ENCODE peak calls at places on chromosome 4, in four cellular contexts. One of them, this sample, is unnamed.

GRCh38 chr4:185256444-185256843 is 47.0 kb downstream of the SNX25 start:
- DNase-seq in HCT116: peak; percentile 12
- DNase-seq in H1: no peak
- DNase-seq in GM12878: no peak
- DNase-seq in this sample: no peak

GRCh38 chr4:22190855-22191254 is 242.3 kb upstream of the KCNIP4 start:
- DNase-seq in HCT116: no peak
- DNase-seq in H1: no peak
- DNase-seq in GM12878: no peak
- DNase-seq in this sample: no peak

GRCh38 chr4:142850478-142850877 is 4.4 kb upstream of the INPP4B start:
- DNase-seq in HCT116: peak; percentile 18
- DNase-seq in H1: no peak
- DNase-seq in GM12878: no peak
- DNase-seq in this sample: no peak

GRCh38 chr4:176387571-176387970 is 67.8 kb downstream of the SPCS3 start:
- DNase-seq in HCT116: no peak
- DNase-seq in H1: no peak
- DNase-seq in GM12878: no peak
- DNase-seq in this sample: no peak

GRCh38 chr4:8147231-8147970 is 11.2 kb downstream of the ABLIM2 start:
- DNase-seq in HCT116: no peak
- DNase-seq in H1: no peak
- DNase-seq in GM12878: no peak
- DNase-seq in this sample: no peak

GRCh38 chr4:164800786-164801185 is 46.9 kb downstream of the SMIM31 start:
- DNase-seq in HCT116: no peak
- DNase-seq in H1: no peak
- DNase-seq in GM12878: no peak
- DNase-seq in this sample: no peak

GRCh38 chr4:166315721-166316467 is 442.9 kb downstream of the TLL1 start:
- DNase-seq in HCT116: no peak
- DNase-seq in H1: no peak
- DNase-seq in GM12878: no peak
- DNase-seq in this sample: no peak

GRCh38 chr4:156971623-156972369 is at the start of gene PDGFC:
- DNase-seq in HCT116: no peak
- DNase-seq in H1: no peak
- DNase-seq in GM12878: no peak
- DNase-seq in this sample: peak; percentile 8

GRCh38 chr4:16710198-16710597 is 188.2 kb downstream of the LDB2 start:
- DNase-seq in HCT116: no peak
- DNase-seq in H1: no peak
- DNase-seq in GM12878: no peak
- DNase-seq in this sample: no peak

GRCh38 chr4:141995051-141995450 is 358.7 kb downstream of the IL15 start:
- DNase-seq in HCT116: no peak
- DNase-seq in H1: no peak
- DNase-seq in GM12878: no peak
- DNase-seq in this sample: no peak

GRCh38 chr4:145808021-145808650 is 128.2 kb downstream of the C4orf51 start:
- DNase-seq in HCT116: peak; percentile 96
- DNase-seq in H1: peak; percentile 39
- DNase-seq in GM12878: peak; percentile 86
- DNase-seq in this sample: peak; percentile 34

GRCh38 chr4:173509031-173510001 is 20.7 kb downstream of the HAND2 start:
- DNase-seq in HCT116: no peak
- DNase-seq in H1: no peak
- DNase-seq in GM12878: no peak
- DNase-seq in this sample: no peak

GRCh38 chr4:113586072-113586471 is 175.5 kb downstream of the CAMK2D start:
- DNase-seq in HCT116: no peak
- DNase-seq in H1: no peak
- DNase-seq in GM12878: no peak
- DNase-seq in this sample: no peak

GRCh38 chr4:181855307-181855706 is 387.9 kb upstream of the TENM3 start:
- DNase-seq in HCT116: no peak
- DNase-seq in H1: no peak
- DNase-seq in GM12878: no peak
- DNase-seq in this sample: no peak

GRCh38 chr4:3201718-3202702 is 46.9 kb upstream of the MSANTD1 start:
- DNase-seq in HCT116: no peak
- DNase-seq in H1: no peak
- DNase-seq in GM12878: peak; percentile 38
- DNase-seq in this sample: no peak

GRCh38 chr4:140163029-140163810 is 9.2 kb upstream of the MAML3 start:
- DNase-seq in HCT116: no peak
- DNase-seq in H1: no peak
- DNase-seq in GM12878: no peak
- DNase-seq in this sample: no peak

GRCh38 chr4:117447925-117448324 is 362.5 kb upstream of the TRAM1L1 start:
- DNase-seq in HCT116: no peak
- DNase-seq in H1: peak; percentile 17
- DNase-seq in GM12878: no peak
- DNase-seq in this sample: no peak

GRCh38 chr4:11497972-11498371 is 69.3 kb upstream of the HS3ST1 start:
- DNase-seq in HCT116: peak; percentile 88
- DNase-seq in H1: no peak
- DNase-seq in GM12878: no peak
- DNase-seq in this sample: no peak

GRCh38 chr4:148575577-148575976 is 133.4 kb upstream of the NR3C2 start:
- DNase-seq in HCT116: no peak
- DNase-seq in H1: no peak
- DNase-seq in GM12878: no peak
- DNase-seq in this sample: no peak

GRCh38 chr4:148573284-148573683 is 131.1 kb upstream of the NR3C2 start:
- DNase-seq in HCT116: no peak
- DNase-seq in H1: no peak
- DNase-seq in GM12878: no peak
- DNase-seq in this sample: no peak

GRCh38 chr4:148574941-148575340 is 132.7 kb upstream of the NR3C2 start:
- DNase-seq in HCT116: no peak
- DNase-seq in H1: no peak
- DNase-seq in GM12878: no peak
- DNase-seq in this sample: no peak

GRCh38 chr4:148574066-148574465 is 131.9 kb upstream of the NR3C2 start:
- DNase-seq in HCT116: no peak
- DNase-seq in H1: no peak
- DNase-seq in GM12878: no peak
- DNase-seq in this sample: no peak

DNA sequence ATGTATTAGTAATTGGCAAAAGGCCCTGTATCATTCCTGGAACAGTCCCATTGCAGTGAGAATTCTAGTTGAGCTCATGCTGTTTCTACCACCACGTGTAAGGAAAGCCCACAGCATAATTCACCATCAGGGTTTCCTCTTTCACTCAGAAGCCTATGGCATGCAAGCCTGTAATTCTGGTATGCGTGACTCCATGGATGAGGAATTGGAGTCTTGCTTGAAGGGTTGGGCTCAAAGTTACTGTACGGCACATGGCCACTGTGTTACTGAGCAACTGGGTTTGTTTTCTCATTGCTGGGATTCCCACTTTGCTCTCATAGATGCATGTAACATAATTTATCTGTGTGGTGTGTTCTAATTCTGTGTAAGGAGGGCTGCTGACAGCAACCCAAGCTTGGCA is 132.3 kb upstream of the NR3C2 start:
- DNase-seq in HCT116: no peak
- DNase-seq in H1: no peak
- DNase-seq in GM12878: no peak
- DNase-seq in this sample: no peak
- TF ChIP-seq EGR1 in HCT116: no peak
- TF ChIP-seq EGR1 in H1: no peak
- TF ChIP-seq EGR1 in GM12878: no peak
- TF ChIP-seq EGR1 in this sample: no peak

GRCh38 chr4:41692717-41693345 is 55.7 kb downstream of the PHOX2B start:
- DNase-seq in HCT116: peak; percentile 46
- DNase-seq in H1: peak; percentile 25
- DNase-seq in GM12878: no peak
- DNase-seq in this sample: peak; percentile 57
- TF ChIP-seq EGR1 in HCT116: no peak
- TF ChIP-seq EGR1 in H1: no peak
- TF ChIP-seq EGR1 in GM12878: no peak
- TF ChIP-seq EGR1 in this sample: no peak

DNA sequence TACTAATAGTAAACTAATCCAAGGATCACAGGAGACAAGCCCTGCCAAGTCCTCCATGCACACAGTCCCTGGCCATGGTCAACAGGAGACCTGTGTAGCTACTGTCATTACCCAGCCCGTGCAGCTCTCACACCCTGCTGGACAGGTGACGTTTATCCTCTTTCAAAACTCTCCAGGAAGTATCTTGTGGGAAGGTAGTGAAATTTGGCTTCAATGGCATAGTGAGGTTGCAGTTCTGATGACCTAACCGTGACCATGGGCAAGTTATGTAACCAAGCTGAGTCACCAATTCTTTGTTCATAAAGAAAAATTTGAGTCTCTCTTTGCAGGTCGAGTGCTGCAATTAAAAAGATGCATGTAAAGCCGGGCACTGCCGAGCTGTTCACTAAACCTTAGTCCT is 11.3 kb upstream of the SLC2A9 start:
- DNase-seq in HCT116: peak; percentile 13
- DNase-seq in H1: no peak
- DNase-seq in GM12878: no peak
- DNase-seq in this sample: no peak
- TF ChIP-seq EGR1 in HCT116: no peak
- TF ChIP-seq EGR1 in H1: no peak
- TF ChIP-seq EGR1 in GM12878: no peak
- TF ChIP-seq EGR1 in this sample: no peak

GRCh38 chr4:155616112-155616511 is 50.5 kb upstream of the GUCY1A1 start:
- DNase-seq in HCT116: no peak
- DNase-seq in H1: no peak
- DNase-seq in GM12878: no peak
- DNase-seq in this sample: no peak
- TF ChIP-seq EGR1 in HCT116: no peak
- TF ChIP-seq EGR1 in H1: no peak
- TF ChIP-seq EGR1 in GM12878: no peak
- TF ChIP-seq EGR1 in this sample: no peak